ENCODE peak calls at places on chromosome 14, in ten cellular contexts. K, Y, H, W, O, R, C, D, F and X are unnamed samples.

GRCh38 chr14:75222208-75222701 is 45.8 kb upstream of the TMED10 start:
- DNase-seq in K (no peak), Y (peak), H (no peak), W (no peak), O (peak), R (peak), C (no peak), D (peak), F (no peak), X (no peak)

GRCh38 chr14:50403433-50403832 is 6.8 kb upstream of the CDKL1 start:
- DNase-seq in K (no peak), Y (no peak), H (no peak), W (no peak), O (no peak), R (no peak), C (no peak), D (no peak), F (no peak), X (no peak)

GRCh38 chr14:54200726-54201125 is 196.1 kb upstream of the CDKN3 start:
- DNase-seq in K (no peak), Y (no peak), H (no peak), W (no peak), O (no peak), R (no peak), C (no peak), D (peak), F (no peak), X (no peak)

GRCh38 chr14:95389471-95390011 is 69.8 kb upstream of the CLMN start:
- DNase-seq in K (no peak), Y (peak), H (no peak), W (peak), O (no peak), R (peak), C (no peak), D (no peak), F (peak), X (no peak)

GRCh38 chr14:98082833-98083232 is 1189.2 kb downstream of the BCL11B start:
- DNase-seq in K (no peak), Y (no peak), H (no peak), W (no peak), O (no peak), R (no peak), C (no peak), D (no peak), F (no peak), X (no peak)

GRCh38 chr14:24243336-24243836 is 963 bp upstream of the TINF2 start:
- DNase-seq in K (peak), Y (peak), H (peak), W (no peak), O (no peak), R (no peak), C (no peak), D (no peak), F (no peak), X (no peak)

GRCh38 chr14:54866588-54866987 is 36.0 kb downstream of the GCH1 start:
- DNase-seq in K (no peak), Y (no peak), H (no peak), W (no peak), O (no peak), R (no peak), C (no peak), D (no peak), F (no peak), X (no peak)

GRCh38 chr14:53306267-53306721 is 153.2 kb upstream of the DDHD1 start:
- DNase-seq in K (peak), Y (no peak), H (peak), W (peak), O (no peak), R (peak), C (peak), D (no peak), F (no peak), X (peak)

GRCh38 chr14:46344327-46344937 is 307.1 kb downstream of the RPL10L start:
- DNase-seq in K (peak), Y (no peak), H (peak), W (no peak), O (no peak), R (no peak), C (no peak), D (no peak), F (no peak), X (no peak)

GRCh38 chr14:98953544-98954346 is 318.3 kb downstream of the BCL11B start:
- DNase-seq in K (no peak), Y (peak), H (no peak), W (peak), O (no peak), R (peak), C (no peak), D (peak), F (no peak), X (no peak)

GRCh38 chr14:80507292-80507869 is 296.1 kb upstream of the DIO2 start:
- DNase-seq in K (no peak), Y (no peak), H (no peak), W (no peak), O (no peak), R (no peak), C (no peak), D (no peak), F (no peak), X (no peak)

GRCh38 chr14:105325716-105326567 is 11.4 kb downstream of the PACS2 start:
- DNase-seq in K (no peak), Y (no peak), H (no peak), W (no peak), O (no peak), R (no peak), C (no peak), D (no peak), F (no peak), X (no peak)

GRCh38 chr14:105326568-105326867 is 12.0 kb downstream of the PACS2 start:
- DNase-seq in K (no peak), Y (no peak), H (no peak), W (no peak), O (no peak), R (no peak), C (no peak), D (no peak), F (no peak), X (no peak)

GRCh38 chr14:105328070-105328677 is 13.6 kb downstream of the PACS2 start:
- DNase-seq in K (no peak), Y (no peak), H (no peak), W (no peak), O (no peak), R (no peak), C (no peak), D (no peak), F (no peak), X (no peak)

GRCh38 chr14:105328678-105329390 is 14.3 kb downstream of the PACS2 start:
- DNase-seq in K (no peak), Y (no peak), H (no peak), W (no peak), O (no peak), R (peak), C (no peak), D (no peak), F (no peak), X (no peak)

DNA sequence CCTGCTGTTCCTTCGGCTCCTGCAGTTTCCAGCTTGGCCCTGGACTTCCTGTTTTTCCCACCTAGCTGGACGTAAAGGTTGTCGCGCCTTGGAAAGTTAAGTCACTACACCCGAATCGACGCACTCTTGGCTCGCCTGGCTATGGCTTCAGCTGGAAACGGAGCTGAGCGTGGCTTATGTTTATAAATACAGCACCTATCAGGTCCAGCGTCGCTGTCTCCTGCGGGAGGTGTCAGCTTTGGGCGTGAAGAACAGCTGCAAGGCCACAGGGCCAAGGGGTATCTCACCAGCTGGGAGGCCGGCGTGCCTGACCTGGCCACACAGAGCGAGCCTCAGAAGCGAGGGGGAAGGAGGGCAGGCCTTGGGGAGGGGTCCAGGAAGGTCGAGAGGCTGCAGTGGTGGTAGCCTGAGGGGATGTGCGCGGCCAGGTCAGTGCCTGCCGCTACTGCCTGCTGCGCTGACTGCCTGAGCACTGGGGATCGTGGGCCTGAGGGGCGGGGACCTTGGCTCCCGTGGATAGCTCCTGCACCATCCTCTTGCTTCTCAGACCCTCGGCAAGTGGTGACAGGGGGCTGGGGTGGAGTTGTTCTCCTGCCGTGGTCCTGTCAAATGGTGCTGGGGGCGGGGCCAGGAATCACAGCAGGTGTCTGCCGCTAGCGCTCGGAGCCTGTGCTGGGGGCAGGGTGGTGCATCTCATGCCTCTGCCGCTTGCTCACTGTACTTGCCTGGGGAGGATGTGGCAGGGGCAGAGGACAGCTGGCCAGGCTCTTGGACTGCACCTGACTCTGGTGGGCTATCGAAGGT is 12.5 kb downstream of the PACS2 start:
- DNase-seq in K (no peak), Y (no peak), H (no peak), W (no peak), O (no peak), R (no peak), C (no peak), D (no peak), F (no peak), X (no peak)
- H3K27ac ChIP-seq in K (no peak), Y (peak), H (no peak), W (no peak), O (no peak), R (no peak), C (no peak), D (no peak), F (no peak), X (no peak)

GRCh38 chr14:103708750-103709187 is 6.5 kb downstream of the XRCC3 start:
- DNase-seq in K (no peak), Y (no peak), H (no peak), W (no peak), O (no peak), R (no peak), C (no peak), D (no peak), F (no peak), X (no peak)
- H3K27ac ChIP-seq in K (no peak), Y (no peak), H (no peak), W (no peak), O (no peak), R (no peak), C (no peak), D (no peak), F (no peak), X (no peak)

GRCh38 chr14:91114079-91115065 is 499 bp downstream of the DGLUCY start:
- DNase-seq in K (peak), Y (peak), H (peak), W (peak), O (peak), R (peak), C (peak), D (no peak), F (no peak), X (peak)

GRCh38 chr14:91112172-91112571 is 1.7 kb upstream of the DGLUCY start:
- DNase-seq in K (no peak), Y (no peak), H (no peak), W (no peak), O (no peak), R (no peak), C (no peak), D (no peak), F (no peak), X (no peak)

GRCh38 chr14:91108941-91109611 is 4.8 kb upstream of the DGLUCY start:
- DNase-seq in K (no peak), Y (peak), H (no peak), W (no peak), O (peak), R (peak), C (peak), D (no peak), F (peak), X (no peak)

GRCh38 chr14:91113829-91114078 is at the start of gene DGLUCY:
- DNase-seq in K (peak), Y (no peak), H (no peak), W (peak), O (peak), R (peak), C (peak), D (no peak), F (peak), X (no peak)

DNA sequence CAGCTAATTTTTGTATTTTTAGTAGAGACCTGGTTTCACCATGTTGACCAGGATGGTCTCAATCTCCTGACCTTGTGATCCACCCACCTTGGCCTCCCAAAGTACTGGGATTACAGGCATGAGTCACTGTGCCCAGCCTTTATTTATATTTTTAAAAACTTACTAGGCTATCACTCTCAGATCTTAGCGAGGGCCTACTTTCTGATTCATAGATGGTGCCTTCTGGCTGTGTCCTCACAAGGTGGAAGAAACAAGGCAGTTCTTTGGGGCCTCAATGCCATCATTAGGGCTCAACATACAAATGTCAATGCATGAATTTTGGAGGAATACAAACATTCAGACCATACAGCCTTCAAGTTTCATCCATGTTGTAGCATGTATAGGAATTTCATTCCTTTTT is 2.4 kb upstream of the DGLUCY start:
- DNase-seq in K (no peak), Y (no peak), H (no peak), W (no peak), O (no peak), R (no peak), C (no peak), D (no peak), F (no peak), X (no peak)
- H3K27ac ChIP-seq in K (no peak), Y (no peak), H (no peak), W (no peak), O (no peak), R (no peak), C (no peak), D (peak), F (no peak), X (no peak)

GRCh38 chr14:73780896-73781295 is 66.7 kb upstream of the PNMA1 start:
- DNase-seq in K (no peak), Y (no peak), H (no peak), W (no peak), O (no peak), R (no peak), C (no peak), D (no peak), F (no peak), X (no peak)

GRCh38 chr14:73783107-73783727 is 68.4 kb upstream of the PTGR2 start:
- DNase-seq in K (no peak), Y (no peak), H (peak), W (no peak), O (no peak), R (no peak), C (no peak), D (no peak), F (no peak), X (no peak)

GRCh38 chr14:73784065-73784987 is 67.3 kb upstream of the PTGR2 start:
- DNase-seq in K (no peak), Y (no peak), H (no peak), W (no peak), O (no peak), R (no peak), C (no peak), D (no peak), F (no peak), X (no peak)

GRCh38 chr14:73780391-73780790 is 66.2 kb upstream of the PNMA1 start:
- DNase-seq in K (no peak), Y (no peak), H (no peak), W (no peak), O (no peak), R (no peak), C (no peak), D (no peak), F (no peak), X (no peak)

GRCh38 chr14:73782623-73783022 is 68.4 kb upstream of the PNMA1 start:
- DNase-seq in K (no peak), Y (no peak), H (no peak), W (no peak), O (no peak), R (no peak), C (no peak), D (no peak), F (no peak), X (no peak)
- H3K27ac ChIP-seq in K (no peak), Y (peak), H (no peak), W (peak), O (peak), R (peak), C (no peak), D (no peak), F (peak), X (no peak)

GRCh38 chr14:88683119-88683518 is 109.6 kb downstream of the EML5 start:
- DNase-seq in K (no peak), Y (no peak), H (no peak), W (no peak), O (no peak), R (no peak), C (no peak), D (no peak), F (no peak), X (no peak)

GRCh38 chr14:88682495-88683114 is 110.1 kb downstream of the EML5 start:
- DNase-seq in K (no peak), Y (no peak), H (no peak), W (no peak), O (no peak), R (no peak), C (no peak), D (no peak), F (no peak), X (no peak)

DNA sequence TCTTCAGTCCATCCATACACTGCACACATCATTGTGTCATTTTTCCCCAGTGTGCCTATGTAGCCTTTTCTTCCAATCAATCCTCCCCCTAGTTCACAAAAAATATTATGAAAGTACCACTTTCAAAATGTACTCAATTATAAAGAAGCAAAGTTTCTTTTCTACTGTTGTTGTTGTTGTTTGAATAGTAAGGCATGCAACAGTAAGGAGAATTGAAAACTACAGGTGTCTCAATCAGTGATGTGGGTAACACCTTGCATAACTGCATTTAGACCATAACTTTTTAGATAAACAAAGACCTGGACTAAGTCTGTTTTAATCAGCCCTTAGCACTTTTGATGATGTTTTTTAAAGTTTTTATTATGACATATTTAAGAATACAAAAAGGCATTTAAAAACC is 104.4 kb downstream of the EML5 start:
- DNase-seq in K (no peak), Y (no peak), H (no peak), W (no peak), O (no peak), R (no peak), C (no peak), D (no peak), F (no peak), X (no peak)
- H3K27ac ChIP-seq in K (no peak), Y (no peak), H (no peak), W (no peak), O (no peak), R (no peak), C (no peak), D (no peak), F (no peak), X (no peak)